ENCODE peak calls at places on chromosomes 11 and 22, in six cellular contexts. One of them, this sample, is unnamed.

GRCh38 chr11:76782526-76783293 is 446 bp upstream of the TSKU start:
- DNase-seq in lung: peak
- DNase-seq in pancreas: peak
- DNase-seq in right atrium auricular region: peak
- DNase-seq in colonic mucosa: peak
- DNase-seq in hepatocyte: peak
- DNase-seq in this sample: peak

GRCh38 chr22:40156001-40156516 is 21.7 kb upstream of the TNRC6B start:
- DNase-seq in hepatocyte: peak
- DNase-seq in pancreas: peak
- DNase-seq in right atrium auricular region: no peak
- DNase-seq in lung: peak
- DNase-seq in colonic mucosa: peak
- DNase-seq in this sample: no peak

GRCh38 chr11:32116668-32117067 is 25.8 kb downstream of the RCN1 start:
- DNase-seq in hepatocyte: no peak
- DNase-seq in colonic mucosa: no peak
- DNase-seq in pancreas: no peak
- DNase-seq in right atrium auricular region: no peak
- DNase-seq in lung: no peak
- DNase-seq in this sample: no peak

GRCh38 chr22:33325232-33326004 is 267.2 kb upstream of the SYN3 start:
- DNase-seq in right atrium auricular region: no peak
- DNase-seq in hepatocyte: peak
- DNase-seq in lung: no peak
- DNase-seq in colonic mucosa: peak
- DNase-seq in pancreas: no peak
- DNase-seq in this sample: no peak

GRCh38 chr22:36510966-36511881 is 4.4 kb upstream of the FOXRED2 start:
- DNase-seq in colonic mucosa: peak
- DNase-seq in hepatocyte: peak
- DNase-seq in pancreas: no peak
- DNase-seq in lung: no peak
- DNase-seq in right atrium auricular region: no peak
- DNase-seq in this sample: no peak

GRCh38 chr11:119730789-119731386 is 1.9 kb upstream of the NECTIN1 start:
- DNase-seq in right atrium auricular region: no peak
- DNase-seq in hepatocyte: no peak
- DNase-seq in lung: no peak
- DNase-seq in colonic mucosa: no peak
- DNase-seq in pancreas: peak
- DNase-seq in this sample: no peak

GRCh38 chr11:105230586-105230985 is 91.0 kb upstream of the CARD18 start:
- DNase-seq in hepatocyte: peak
- DNase-seq in colonic mucosa: no peak
- DNase-seq in lung: no peak
- DNase-seq in right atrium auricular region: no peak
- DNase-seq in pancreas: no peak
- DNase-seq in this sample: no peak

GRCh38 chr11:111363985-111364384 is 15.1 kb downstream of the POU2AF1 start:
- DNase-seq in lung: no peak
- DNase-seq in right atrium auricular region: no peak
- DNase-seq in colonic mucosa: no peak
- DNase-seq in pancreas: no peak
- DNase-seq in hepatocyte: no peak
- DNase-seq in this sample: no peak

GRCh38 chr22:40345801-40346177 is 511 bp upstream of the ADSL start:
- DNase-seq in lung: peak
- DNase-seq in colonic mucosa: peak
- DNase-seq in right atrium auricular region: no peak
- DNase-seq in hepatocyte: peak
- DNase-seq in pancreas: peak
- DNase-seq in this sample: no peak

GRCh38 chr11:128424271-128424709 is 163.1 kb downstream of the ETS1 start:
- DNase-seq in hepatocyte: no peak
- DNase-seq in colonic mucosa: peak
- DNase-seq in lung: no peak
- DNase-seq in pancreas: peak
- DNase-seq in right atrium auricular region: peak
- DNase-seq in this sample: no peak

GRCh38 chr11:75667268-75667830 is 1.5 kb downstream of the MAP6 start:
- DNase-seq in hepatocyte: peak
- DNase-seq in right atrium auricular region: no peak
- DNase-seq in pancreas: peak
- DNase-seq in colonic mucosa: no peak
- DNase-seq in lung: peak
- DNase-seq in this sample: no peak

GRCh38 chr11:103450241-103450640 is 341.0 kb downstream of the DYNC2H1 start:
- DNase-seq in colonic mucosa: no peak
- DNase-seq in lung: no peak
- DNase-seq in hepatocyte: no peak
- DNase-seq in pancreas: no peak
- DNase-seq in right atrium auricular region: no peak
- DNase-seq in this sample: no peak

GRCh38 chr22:19868773-19869471 is 14.2 kb upstream of the GNB1L start:
- DNase-seq in lung: no peak
- DNase-seq in pancreas: no peak
- DNase-seq in colonic mucosa: peak
- DNase-seq in right atrium auricular region: no peak
- DNase-seq in hepatocyte: no peak
- DNase-seq in this sample: no peak

GRCh38 chr22:49738006-49738405 is 89.7 kb downstream of the BRD1 start:
- DNase-seq in pancreas: no peak
- DNase-seq in lung: no peak
- DNase-seq in hepatocyte: no peak
- DNase-seq in colonic mucosa: no peak
- DNase-seq in right atrium auricular region: peak
- DNase-seq in this sample: no peak

GRCh38 chr11:128908391-128909246 is 17.5 kb downstream of the KCNJ5 start:
- DNase-seq in lung: peak
- DNase-seq in colonic mucosa: peak
- DNase-seq in right atrium auricular region: peak
- DNase-seq in pancreas: peak
- DNase-seq in hepatocyte: peak
- DNase-seq in this sample: peak

GRCh38 chr11:23399995-23400394 is 539.7 kb upstream of the CCDC179 start:
- DNase-seq in lung: peak
- DNase-seq in right atrium auricular region: no peak
- DNase-seq in pancreas: no peak
- DNase-seq in colonic mucosa: no peak
- DNase-seq in hepatocyte: no peak
- DNase-seq in this sample: no peak

GRCh38 chr11:46912526-46913150 is 5.7 kb downstream of the LRP4 start:
- DNase-seq in right atrium auricular region: no peak
- DNase-seq in pancreas: no peak
- DNase-seq in colonic mucosa: no peak
- DNase-seq in hepatocyte: peak
- DNase-seq in lung: no peak
- DNase-seq in this sample: no peak

GRCh38 chr11:31050061-31050790 is 319.3 kb downstream of the DCDC1 start:
- DNase-seq in hepatocyte: peak
- DNase-seq in right atrium auricular region: no peak
- DNase-seq in lung: no peak
- DNase-seq in pancreas: no peak
- DNase-seq in colonic mucosa: peak
- DNase-seq in this sample: no peak

GRCh38 chr11:20250644-20251247 is 90.5 kb upstream of the DBX1 start:
- DNase-seq in colonic mucosa: no peak
- DNase-seq in pancreas: no peak
- DNase-seq in hepatocyte: no peak
- DNase-seq in right atrium auricular region: no peak
- DNase-seq in lung: no peak
- DNase-seq in this sample: no peak

GRCh38 chr11:118620529-118621070 is 13.2 kb downstream of the PHLDB1 start:
- DNase-seq in hepatocyte: no peak
- DNase-seq in right atrium auricular region: no peak
- DNase-seq in colonic mucosa: no peak
- DNase-seq in lung: no peak
- DNase-seq in pancreas: no peak
- DNase-seq in this sample: no peak

GRCh38 chr11:17528181-17528691 is 16.0 kb downstream of the USH1C start:
- DNase-seq in lung: peak
- DNase-seq in colonic mucosa: peak
- DNase-seq in right atrium auricular region: no peak
- DNase-seq in hepatocyte: peak
- DNase-seq in pancreas: peak
- DNase-seq in this sample: no peak

GRCh38 chr11:108122166-108122628 is 830 bp downstream of the ACAT1 start:
- DNase-seq in pancreas: peak
- DNase-seq in lung: no peak
- DNase-seq in right atrium auricular region: no peak
- DNase-seq in hepatocyte: peak
- DNase-seq in colonic mucosa: peak
- DNase-seq in this sample: no peak

GRCh38 chr22:17079572-17079971 is 5.2 kb upstream of the IL17RA start:
- DNase-seq in colonic mucosa: no peak
- DNase-seq in lung: no peak
- DNase-seq in hepatocyte: no peak
- DNase-seq in right atrium auricular region: no peak
- DNase-seq in pancreas: no peak
- DNase-seq in this sample: no peak

GRCh38 chr22:17077255-17077654 is 7.5 kb upstream of the IL17RA start:
- DNase-seq in colonic mucosa: no peak
- DNase-seq in lung: no peak
- DNase-seq in hepatocyte: no peak
- DNase-seq in right atrium auricular region: no peak
- DNase-seq in pancreas: no peak
- DNase-seq in this sample: no peak

GRCh38 chr22:17072877-17073276 is 11.9 kb upstream of the IL17RA start:
- DNase-seq in right atrium auricular region: no peak
- DNase-seq in pancreas: no peak
- DNase-seq in hepatocyte: no peak
- DNase-seq in colonic mucosa: no peak
- DNase-seq in lung: no peak
- DNase-seq in this sample: no peak

GRCh38 chr22:17074648-17075002 is 10.2 kb upstream of the IL17RA start:
- DNase-seq in lung: no peak
- DNase-seq in pancreas: no peak
- DNase-seq in hepatocyte: no peak
- DNase-seq in colonic mucosa: no peak
- DNase-seq in right atrium auricular region: no peak
- DNase-seq in this sample: no peak
- TF ChIP-seq CTCF in lung: no peak
- TF ChIP-seq CTCF in pancreas: no peak
- TF ChIP-seq CTCF in hepatocyte: no peak
- TF ChIP-seq CTCF in colonic mucosa: no peak
- TF ChIP-seq CTCF in right atrium auricular region: no peak
- TF ChIP-seq CTCF in this sample: no peak

DNA sequence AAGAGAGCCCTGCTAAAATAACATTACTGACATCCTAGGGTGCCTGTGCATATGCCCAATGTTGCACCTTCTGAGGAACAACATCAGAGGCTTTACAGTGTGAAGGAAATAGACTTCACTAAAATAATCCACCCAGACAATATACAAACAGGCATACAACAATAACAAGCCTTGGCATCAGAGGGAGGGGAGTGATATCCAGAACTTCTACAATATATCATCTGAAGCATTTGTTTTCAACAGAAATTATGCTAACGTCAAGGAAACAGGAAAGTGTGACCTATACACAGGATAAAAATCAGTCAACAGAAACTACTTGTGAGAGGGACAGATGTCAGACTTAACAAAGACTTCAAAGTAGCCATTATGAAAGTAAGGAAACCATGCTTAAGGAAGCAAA is 81.3 kb downstream of the CTNND1 start:
- DNase-seq in hepatocyte: no peak
- DNase-seq in lung: no peak
- DNase-seq in pancreas: no peak
- DNase-seq in colonic mucosa: no peak
- DNase-seq in right atrium auricular region: no peak
- DNase-seq in this sample: no peak
- TF ChIP-seq CTCF in hepatocyte: no peak
- TF ChIP-seq CTCF in lung: no peak
- TF ChIP-seq CTCF in pancreas: no peak
- TF ChIP-seq CTCF in colonic mucosa: no peak
- TF ChIP-seq CTCF in right atrium auricular region: no peak
- TF ChIP-seq CTCF in this sample: no peak

GRCh38 chr22:27551402-27551801 is 250.2 kb downstream of the MN1 start:
- DNase-seq in right atrium auricular region: no peak
- DNase-seq in pancreas: no peak
- DNase-seq in colonic mucosa: no peak
- DNase-seq in hepatocyte: no peak
- DNase-seq in lung: no peak
- DNase-seq in this sample: no peak
- TF ChIP-seq CTCF in right atrium auricular region: no peak
- TF ChIP-seq CTCF in pancreas: no peak
- TF ChIP-seq CTCF in colonic mucosa: no peak
- TF ChIP-seq CTCF in hepatocyte: no peak
- TF ChIP-seq CTCF in lung: no peak
- TF ChIP-seq CTCF in this sample: no peak

DNA sequence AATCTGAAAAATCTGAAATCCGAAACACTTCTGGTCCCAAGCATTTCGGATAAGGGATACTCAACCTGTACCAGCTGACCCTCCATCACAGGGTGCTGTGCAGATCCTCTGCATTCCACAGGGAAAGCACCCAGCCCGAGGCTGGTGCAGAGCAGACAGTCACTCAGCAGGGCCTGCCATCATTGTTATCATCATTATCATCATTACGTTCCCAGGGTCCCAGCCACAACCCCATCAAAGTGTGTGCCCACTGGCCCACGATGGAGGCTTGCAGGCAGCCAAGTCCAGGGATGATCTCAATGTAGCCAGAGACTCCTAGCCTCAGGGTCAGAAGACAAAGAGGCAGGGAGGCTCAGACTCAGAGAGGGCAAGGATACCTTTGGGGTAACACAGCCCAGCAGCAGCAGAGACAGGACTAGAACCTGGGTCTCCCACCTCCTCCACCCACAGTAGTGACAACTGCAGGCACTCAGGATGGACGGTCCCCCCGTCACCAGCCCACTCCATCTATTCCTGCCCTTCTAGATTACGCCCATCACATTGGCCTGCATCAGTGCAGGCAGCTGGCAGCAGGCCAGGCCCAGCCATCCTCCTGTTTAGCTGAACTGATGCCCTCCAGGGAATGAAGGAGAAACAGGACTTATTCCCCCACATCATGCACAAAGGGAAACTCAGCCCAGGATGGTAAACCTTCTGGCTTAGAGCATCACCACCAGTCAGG is 10.3 kb downstream of the GAL3ST1 start:
- DNase-seq in lung: no peak
- DNase-seq in colonic mucosa: no peak
- DNase-seq in right atrium auricular region: no peak
- DNase-seq in pancreas: no peak
- DNase-seq in hepatocyte: no peak
- DNase-seq in this sample: no peak
- TF ChIP-seq CTCF in lung: no peak
- TF ChIP-seq CTCF in colonic mucosa: no peak
- TF ChIP-seq CTCF in right atrium auricular region: no peak
- TF ChIP-seq CTCF in pancreas: no peak
- TF ChIP-seq CTCF in hepatocyte: no peak
- TF ChIP-seq CTCF in this sample: no peak